ENCODE peak calls at places on chromosomes 5 and 9, in six cellular contexts. U is left lung; O is Peyer's patch; P is CD8-positive, alpha-beta memory T cell; Y is brain microvascular endothelial cell; J is MG63. K is an unnamed sample. For H3K27me3, the result is how much of the 10 kb centered on the place peaks cover.

GRCh38 chr5:135977375-135977928 is 22.7 kb upstream of the LECT2 start:
- DNase-seq in U (peak), O (no peak), J (peak), Y (peak), P (no peak), K (no peak)

GRCh38 chr5:73393606-73394489 is 54.7 kb downstream of the FOXD1 start:
- DNase-seq in U (no peak), P (no peak), O (no peak), J (peak), Y (no peak), K (peak)

GRCh38 chr5:59608745-59609144 is 284.8 kb downstream of the PDE4D start:
- DNase-seq in O (no peak), J (no peak), U (no peak), P (no peak), Y (peak), K (peak)

GRCh38 chr5:38151878-38152277 is 106.5 kb upstream of the EGFLAM start:
- DNase-seq in P (no peak), J (no peak), O (no peak), U (no peak), Y (no peak), K (no peak)

GRCh38 chr5:171649002-171649401 is 136.6 kb upstream of the SMIM23 start:
- DNase-seq in O (no peak), Y (no peak), J (no peak), U (no peak), P (no peak), K (no peak)

GRCh38 chr9:84670801-84671153 is 1.2 kb downstream of the NTRK2 start:
- DNase-seq in P (no peak), U (no peak), O (no peak), Y (no peak), J (no peak), K (no peak)

GRCh38 chr9:136808781-136809158 is 1.0 kb downstream of the RABL6 start:
- DNase-seq in U (no peak), J (no peak), P (no peak), Y (no peak), O (no peak), K (no peak)

GRCh38 chr9:93826209-93826608 is 128.9 kb downstream of the BARX1 start:
- DNase-seq in J (no peak), Y (no peak), U (peak), P (peak), O (no peak), K (no peak)

GRCh38 chr5:98314262-98314661 is 459.2 kb upstream of the RGMB start:
- DNase-seq in J (peak), U (no peak), P (no peak), O (no peak), Y (no peak), K (peak)

GRCh38 chr5:119367502-119368237 is 11.9 kb downstream of the TNFAIP8 start:
- DNase-seq in U (no peak), P (peak), Y (no peak), O (no peak), J (peak), K (no peak)

GRCh38 chr5:96340357-96340756 is 92.7 kb downstream of the PCSK1 start:
- DNase-seq in Y (no peak), O (no peak), U (no peak), P (no peak), J (peak), K (no peak)

GRCh38 chr5:22699319-22699718 is 153.8 kb downstream of the CDH12 start:
- DNase-seq in J (no peak), P (no peak), U (no peak), O (no peak), Y (no peak), K (no peak)

GRCh38 chr9:78370991-78371390 is 74.1 kb downstream of the PSAT1 start:
- DNase-seq in U (no peak), O (no peak), J (no peak), P (no peak), Y (no peak), K (no peak)
- H3K4me3 ChIP-seq in U (no peak), O (no peak), J (no peak), P (no peak), Y (no peak), K (no peak)

GRCh38 chr9:21324040-21324439 is 11.2 kb downstream of the KLHL9 start:
- DNase-seq in P (no peak), J (no peak), O (no peak), Y (no peak), U (no peak), K (no peak)

GRCh38 chr9:21331676-21332402 is 3.4 kb downstream of the KLHL9 start:
- DNase-seq in Y (no peak), J (peak), P (no peak), O (no peak), U (no peak), K (no peak)

GRCh38 chr9:21323091-21323490 is 12.1 kb downstream of the KLHL9 start:
- DNase-seq in J (no peak), Y (no peak), O (no peak), U (no peak), P (no peak), K (no peak)

GRCh38 chr9:21326526-21327139 is 8.6 kb downstream of the KLHL9 start:
- DNase-seq in J (no peak), U (no peak), P (peak), Y (no peak), O (no peak), K (peak)
- H3K27me3 ChIP-seq in J (under half), U (under half), P (under half), Y (under half), O (under half), K (under half)

GRCh38 chr9:13144176-13144820 is 135.2 kb downstream of the MPDZ start:
- DNase-seq in J (no peak), O (no peak), U (no peak), P (no peak), Y (no peak), K (no peak)
- H3K4me3 ChIP-seq in J (no peak), O (no peak), U (no peak), P (no peak), Y (no peak), K (no peak)

GRCh38 chr9:131803758-131804411 is 64.0 kb upstream of the RAPGEF1 start:
- DNase-seq in Y (no peak), P (no peak), U (no peak), J (no peak), O (no peak), K (no peak)
- H3K27me3 ChIP-seq in Y (under half), P (under half), U (half or more), J (under half), O (under half), K (under half)

GRCh38 chr5:175363300-175363699 is 80.7 kb downstream of the DRD1 start:
- DNase-seq in O (no peak), P (no peak), Y (no peak), J (no peak), U (no peak), K (no peak)
- H3K4me3 ChIP-seq in O (no peak), P (no peak), Y (no peak), J (no peak), U (no peak), K (no peak)

GRCh38 chr9:124477211-124478013 is 27.2 kb downstream of the ADGRD2 start:
- DNase-seq in P (no peak), J (no peak), Y (no peak), O (no peak), U (peak), K (no peak)

GRCh38 chr9:124479371-124479770 is 27.8 kb downstream of the NR5A1 start:
- DNase-seq in O (no peak), Y (no peak), U (peak), J (no peak), P (no peak), K (no peak)

GRCh38 chr9:124479947-124480620 is 27.1 kb downstream of the NR5A1 start:
- DNase-seq in P (no peak), Y (no peak), U (peak), J (no peak), O (no peak), K (no peak)

GRCh38 chr9:124475868-124476690 is 25.8 kb downstream of the ADGRD2 start:
- DNase-seq in O (no peak), J (no peak), Y (no peak), P (no peak), U (peak), K (no peak)

DNA sequence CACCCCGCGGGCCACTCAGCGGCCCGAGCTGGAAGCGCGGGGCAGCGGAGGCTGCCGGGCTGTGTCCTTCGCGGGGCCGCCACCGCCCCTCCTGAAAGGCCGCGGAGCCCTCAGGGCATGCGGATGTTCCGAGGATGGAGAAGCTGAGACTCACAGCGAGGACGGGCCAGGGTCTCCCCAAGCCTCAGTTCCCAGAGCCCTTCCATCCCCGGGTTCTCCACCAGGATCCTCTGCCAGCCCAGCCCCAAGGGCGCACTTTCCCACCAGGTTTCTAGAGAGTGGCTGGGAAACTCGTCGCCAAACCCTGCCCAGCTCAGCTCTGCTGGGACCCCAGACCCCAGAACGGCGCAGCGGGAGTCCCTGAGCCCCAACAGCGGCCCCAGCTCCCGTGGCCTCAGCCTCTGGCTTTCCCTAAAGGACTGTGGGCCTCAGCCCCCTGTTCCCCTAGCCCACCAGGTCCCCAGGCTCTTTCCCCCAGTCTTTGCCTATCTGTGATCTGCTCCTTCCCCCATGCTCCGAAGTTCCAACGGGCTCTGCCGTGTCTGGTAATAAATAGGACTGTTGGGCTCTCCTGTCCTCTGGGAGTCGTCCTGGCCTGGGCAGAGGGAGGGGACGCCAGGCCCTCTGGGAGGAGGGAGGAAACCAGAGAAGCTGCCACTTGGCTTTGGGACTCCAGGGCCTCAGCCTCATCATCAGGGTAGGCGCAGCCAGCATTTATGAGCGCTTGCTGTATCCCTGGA is 27.9 kb downstream of the ADGRD2 start:
- DNase-seq in P (no peak), J (no peak), U (peak), Y (no peak), O (no peak), K (peak)
- H3K27me3 ChIP-seq in P (under half), J (under half), U (half or more), Y (under half), O (under half), K (under half)

GRCh38 chr5:137619191-137619870 is 116.6 kb downstream of the KLHL3 start:
- DNase-seq in O (no peak), Y (peak), P (no peak), J (peak), U (peak), K (peak)

GRCh38 chr5:137618476-137618875 is 117.4 kb downstream of the KLHL3 start:
- DNase-seq in O (no peak), J (no peak), Y (no peak), U (no peak), P (no peak), K (no peak)

GRCh38 chr5:137615171-137615775 is 116.1 kb upstream of the SPOCK1 start:
- DNase-seq in U (no peak), P (no peak), Y (no peak), J (no peak), O (no peak), K (no peak)

GRCh38 chr5:137616046-137616445 is 116.9 kb upstream of the SPOCK1 start:
- DNase-seq in O (no peak), P (no peak), Y (no peak), J (no peak), U (no peak), K (no peak)

DNA sequence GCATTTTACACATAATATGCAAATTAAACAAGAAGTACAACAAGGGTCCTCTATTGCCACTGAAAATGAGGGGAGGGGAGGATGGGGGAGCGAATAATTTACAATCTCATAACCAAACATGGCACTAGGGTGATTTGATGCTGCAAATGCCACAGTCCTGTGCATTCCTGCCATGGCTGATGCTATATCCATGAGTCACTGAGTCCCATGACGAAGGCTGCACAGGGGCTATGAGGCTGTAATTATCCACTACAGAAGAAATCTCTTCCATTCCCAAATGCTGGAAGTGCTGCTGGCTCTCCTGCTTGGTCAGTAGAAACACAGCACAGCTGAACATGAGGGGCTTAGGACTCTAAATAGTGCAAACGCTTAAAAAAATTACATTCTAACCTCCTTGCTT is 118.1 kb downstream of the KLHL3 start:
- DNase-seq in P (no peak), O (no peak), Y (peak), J (no peak), U (no peak), K (no peak)
- H3K4me3 ChIP-seq in P (no peak), O (no peak), Y (no peak), J (no peak), U (no peak), K (no peak)

DNA sequence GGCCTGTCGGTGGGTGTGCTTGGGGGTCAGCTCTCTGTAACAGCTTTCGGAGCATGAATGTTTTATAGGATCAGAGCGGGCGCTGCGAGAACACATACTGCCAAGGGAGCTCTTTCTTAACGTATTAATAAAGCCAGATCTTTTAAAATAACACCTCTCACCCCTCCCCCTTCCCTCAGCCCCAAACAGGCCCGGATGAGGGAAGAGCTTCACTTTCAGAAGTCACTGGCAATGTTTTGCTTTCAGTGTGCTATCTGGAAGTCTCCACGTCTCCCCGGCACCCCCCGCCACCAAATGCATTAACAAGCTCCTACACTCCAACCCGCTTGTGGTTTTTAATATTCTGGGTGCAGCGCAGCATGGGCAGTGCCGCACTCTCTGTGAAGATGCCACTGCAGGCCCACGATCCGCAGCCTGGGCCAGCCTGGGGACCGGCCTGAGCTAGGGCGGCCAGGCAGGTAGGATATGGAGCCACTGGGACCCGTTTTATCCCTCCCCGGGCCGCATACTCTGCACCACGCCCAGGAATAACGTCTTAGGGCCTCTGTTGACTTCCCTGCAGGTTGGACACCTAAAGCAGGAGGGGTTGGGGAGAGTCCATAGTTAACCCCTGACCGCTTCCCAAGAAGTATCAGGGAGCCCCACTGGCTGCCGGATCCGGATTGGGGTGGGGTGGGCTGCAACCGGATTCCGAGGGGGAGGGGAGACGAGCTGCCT is 12.6 kb downstream of the NR2F1 start:
- DNase-seq in U (no peak), J (no peak), O (no peak), P (no peak), Y (no peak), K (no peak)
- H3K27me3 ChIP-seq in U (half or more), J (under half), O (under half), P (half or more), Y (under half), K (under half)

GRCh38 chr5:3787604-3788003 is 192.0 kb downstream of the IRX1 start:
- DNase-seq in P (no peak), Y (no peak), J (no peak), U (no peak), O (no peak), K (no peak)
- H3K4me3 ChIP-seq in P (no peak), Y (no peak), J (no peak), U (no peak), O (no peak), K (no peak)